ENCODE peak calls at places on chromosome 19, in seven cellular contexts. F is activated gamma-delta T cell; O is stimulated activated CD4-positive, alpha-beta T cell treated with anti-CD3 and anti-CD28 coated beads, Interleukin-15, amount 100 ng/mL, for 48 hours; M is AG04450; H is non-pigmented ciliary epithelial cell; B is RPMI7951; G is brain pericyte. A is an unnamed sample.

GRCh38 chr19:39405930-39406655 is 554 bp upstream of the ZFP36 start:
- DNase-seq in F (peak), O (peak), M (no peak), H (no peak), B (no peak), G (no peak), A (no peak)

GRCh38 chr19:49581007-49581508 is at the start of gene PRRG2:
- DNase-seq in F (no peak), O (no peak), M (no peak), H (no peak), B (no peak), G (no peak), A (no peak)

GRCh38 chr19:9935409-9936062 is 779 bp downstream of the OLFM2 start:
- DNase-seq in F (no peak), O (no peak), M (no peak), H (no peak), B (no peak), G (no peak), A (no peak)

GRCh38 chr19:3268326-3268725 is 43.9 kb downstream of the CELF5 start:
- DNase-seq in F (no peak), O (no peak), M (no peak), H (no peak), B (no peak), G (no peak), A (no peak)

GRCh38 chr19:12833747-12834417 is 497 bp downstream of the RTBDN start:
- DNase-seq in F (peak), O (no peak), M (no peak), H (no peak), B (no peak), G (no peak), A (no peak)

GRCh38 chr19:8336072-8336569 is 6.9 kb downstream of the KANK3 start:
- DNase-seq in F (no peak), O (no peak), M (no peak), H (no peak), B (no peak), G (no peak), A (no peak)

GRCh38 chr19:964761-965694 is 19.1 kb upstream of the WDR18 start:
- DNase-seq in F (no peak), O (no peak), M (no peak), H (no peak), B (peak), G (no peak), A (no peak)

GRCh38 chr19:47719047-47719885 is 6.0 kb downstream of the EHD2 start:
- DNase-seq in F (no peak), O (no peak), M (peak), H (peak), B (peak), G (peak), A (no peak)

GRCh38 chr19:33410915-33411401 is 37.4 kb downstream of the CEBPG start:
- DNase-seq in F (no peak), O (no peak), M (no peak), H (no peak), B (no peak), G (no peak), A (no peak)

GRCh38 chr19:11560404-11560988 is 1.5 kb upstream of the ELOF1 start:
- DNase-seq in F (no peak), O (peak), M (peak), H (no peak), B (peak), G (no peak), A (peak)

GRCh38 chr19:17296278-17296677 is 6.9 kb downstream of the ABHD8 start:
- DNase-seq in F (no peak), O (no peak), M (no peak), H (no peak), B (peak), G (no peak), A (no peak)